ENCODE peak calls at places on chromosome 2, in five cellular contexts. P is choroid plexus epithelial cell; W is hepatocyte; S is stimulated activated CD4-positive, alpha-beta T cell treated with anti-CD3 and anti-CD28 coated beads, TNF-alpha, amount 100 ng/mL, for 48 hours; V is uterus. Y is an unnamed sample.

GRCh38 chr2:80515961-80516360 is 211.4 kb upstream of the LRRTM1 start:
- DNase-seq in W (no peak), P (no peak), S (no peak), V (no peak), Y (no peak)

GRCh38 chr2:37896319-37896718 is 28.8 kb upstream of the RMDN2 start:
- DNase-seq in W (no peak), V (no peak), P (peak), S (no peak), Y (peak)

GRCh38 chr2:230944123-230944653 is 19.1 kb upstream of the GPR55 start:
- DNase-seq in P (no peak), S (no peak), V (no peak), W (no peak), Y (no peak)

GRCh38 chr2:43407826-43408783 is 181.7 kb upstream of the ZFP36L2 start:
- DNase-seq in S (no peak), W (no peak), V (no peak), P (no peak), Y (peak)

GRCh38 chr2:71454221-71455010 is 1.1 kb downstream of the DYSF start:
- DNase-seq in V (no peak), S (no peak), P (no peak), W (no peak), Y (no peak)

GRCh38 chr2:176160251-176161040 is 3.3 kb downstream of the HOXD3 start:
- DNase-seq in P (no peak), W (no peak), V (no peak), S (no peak), Y (no peak)

GRCh38 chr2:105853354-105854088 is 108.8 kb downstream of the NCK2 start:
- DNase-seq in S (no peak), V (no peak), W (no peak), P (no peak), Y (no peak)

GRCh38 chr2:12436483-12436882 is 280.3 kb upstream of the TRIB2 start:
- DNase-seq in S (no peak), V (no peak), W (no peak), P (peak), Y (no peak)

GRCh38 chr2:217797661-217798069 is 205.1 kb downstream of the TNS1 start:
- DNase-seq in W (no peak), S (no peak), V (peak), P (no peak), Y (peak)

GRCh38 chr2:56299166-56299806 is 115.5 kb downstream of the CCDC85A start:
- DNase-seq in S (no peak), V (no peak), W (no peak), P (no peak), Y (no peak)

GRCh38 chr2:144412727-144413126 is 107.2 kb downstream of the ZEB2 start:
- DNase-seq in W (no peak), P (no peak), V (no peak), S (no peak), Y (no peak)

GRCh38 chr2:232214053-232214452 is 164.5 kb upstream of the ALPP start:
- DNase-seq in S (no peak), P (peak), V (no peak), W (no peak), Y (no peak)

GRCh38 chr2:31401580-31401979 is 13.0 kb downstream of the XDH start:
- DNase-seq in W (no peak), S (no peak), P (peak), V (no peak), Y (no peak)

GRCh38 chr2:195657634-195658540 is 861 bp downstream of the SLC39A10 start:
- DNase-seq in W (peak), V (peak), P (peak), S (peak), Y (peak)

GRCh38 chr2:195489101-195489500 is 167.9 kb upstream of the SLC39A10 start:
- DNase-seq in W (no peak), S (no peak), V (no peak), P (no peak), Y (no peak)

GRCh38 chr2:177553176-177553909 is 160.8 kb downstream of the AGPS start:
- DNase-seq in V (no peak), P (peak), W (peak), S (no peak), Y (no peak)

GRCh38 chr2:57543211-57543610 is 503.4 kb upstream of the VRK2 start:
- DNase-seq in V (no peak), S (no peak), P (no peak), W (no peak), Y (no peak)

GRCh38 chr2:234363011-234363487 is 133.8 kb downstream of the ARL4C start:
- DNase-seq in P (peak), V (no peak), W (peak), S (no peak), Y (no peak)